ENCODE peak calls at places on chromosomes 7 and 10, in eight cellular contexts. Y is stomach, F is ovary, V is H1, E is transverse colon, L is tibial nerve, I is K562, S is suprapubic skin. X is an unnamed sample.

GRCh38 chr10:85458274-85458673 is 908.3 kb downstream of the GRID1 start:
- DNase-seq in E (no peak), S (no peak), V (no peak), I (no peak), Y (no peak), L (no peak), F (no peak), X (no peak)

GRCh38 chr10:12844796-12845524 is 156.6 kb downstream of the CCDC3 start:
- DNase-seq in Y (no peak), E (no peak), I (no peak), S (peak; percentile 28), V (no peak), L (no peak), F (no peak), X (peak; percentile 70)

GRCh38 chr10:69677914-69678654 is 48.0 kb downstream of the FAM241B start:
- DNase-seq in E (no peak), Y (no peak), S (no peak), V (no peak), I (no peak), F (no peak), L (no peak), X (no peak)

GRCh38 chr10:31906039-31906438 is 22.6 kb downstream of the ARHGAP12 start:
- DNase-seq in V (no peak), F (no peak), E (no peak), S (no peak), L (no peak), Y (no peak), I (no peak), X (no peak)

GRCh38 chr7:117937049-117937448 is 63.8 kb upstream of the CTTNBP2 start:
- DNase-seq in I (no peak), S (no peak), Y (no peak), F (no peak), V (no peak), L (no peak), E (no peak), X (no peak)

GRCh38 chr10:73950569-73950968 is 39.6 kb downstream of the PLAU start:
- DNase-seq in Y (no peak), F (peak; percentile 15), L (no peak), S (no peak), V (no peak), I (no peak), E (no peak), X (peak; percentile 41)

GRCh38 chr10:14560274-14560673 is 214.4 kb downstream of the FAM107B start:
- DNase-seq in V (no peak), S (no peak), I (no peak), L (no peak), Y (peak; percentile 60), F (no peak), E (no peak), X (no peak)

GRCh38 chr7:101108330-101108857 is 18.5 kb upstream of the SERPINE1 start:
- DNase-seq in Y (no peak), S (no peak), V (no peak), F (peak; percentile 81), L (no peak), E (no peak), I (no peak), X (no peak)

GRCh38 chr7:30778246-30779025 is 7.2 kb downstream of the MINDY4 start:
- DNase-seq in S (peak; percentile 60), E (no peak), L (no peak), F (no peak), Y (no peak), V (no peak), I (no peak), X (no peak)

GRCh38 chr7:128254470-128254869 is 13.4 kb downstream of the LEP start:
- DNase-seq in F (no peak), I (no peak), Y (no peak), V (no peak), S (no peak), E (no peak), L (no peak), X (no peak)

GRCh38 chr10:6072215-6072941 is 10.2 kb upstream of the IL2RA start:
- DNase-seq in V (no peak), F (no peak), E (no peak), S (no peak), I (no peak), Y (no peak), L (no peak), X (no peak)

GRCh38 chr10:6070647-6071046 is 8.5 kb upstream of the IL2RA start:
- DNase-seq in Y (no peak), E (no peak), V (no peak), L (no peak), F (no peak), I (no peak), S (no peak), X (no peak)

GRCh38 chr10:6077071-6077675 is 11.7 kb upstream of the RBM17 start:
- DNase-seq in F (no peak), S (no peak), V (no peak), Y (no peak), E (no peak), I (no peak), L (no peak), X (no peak)

GRCh38 chr10:6071181-6072175 is 9.3 kb upstream of the IL2RA start:
- DNase-seq in I (no peak), L (no peak), Y (peak; percentile 18), F (no peak), V (no peak), E (no peak), S (no peak), X (no peak)

DNA sequence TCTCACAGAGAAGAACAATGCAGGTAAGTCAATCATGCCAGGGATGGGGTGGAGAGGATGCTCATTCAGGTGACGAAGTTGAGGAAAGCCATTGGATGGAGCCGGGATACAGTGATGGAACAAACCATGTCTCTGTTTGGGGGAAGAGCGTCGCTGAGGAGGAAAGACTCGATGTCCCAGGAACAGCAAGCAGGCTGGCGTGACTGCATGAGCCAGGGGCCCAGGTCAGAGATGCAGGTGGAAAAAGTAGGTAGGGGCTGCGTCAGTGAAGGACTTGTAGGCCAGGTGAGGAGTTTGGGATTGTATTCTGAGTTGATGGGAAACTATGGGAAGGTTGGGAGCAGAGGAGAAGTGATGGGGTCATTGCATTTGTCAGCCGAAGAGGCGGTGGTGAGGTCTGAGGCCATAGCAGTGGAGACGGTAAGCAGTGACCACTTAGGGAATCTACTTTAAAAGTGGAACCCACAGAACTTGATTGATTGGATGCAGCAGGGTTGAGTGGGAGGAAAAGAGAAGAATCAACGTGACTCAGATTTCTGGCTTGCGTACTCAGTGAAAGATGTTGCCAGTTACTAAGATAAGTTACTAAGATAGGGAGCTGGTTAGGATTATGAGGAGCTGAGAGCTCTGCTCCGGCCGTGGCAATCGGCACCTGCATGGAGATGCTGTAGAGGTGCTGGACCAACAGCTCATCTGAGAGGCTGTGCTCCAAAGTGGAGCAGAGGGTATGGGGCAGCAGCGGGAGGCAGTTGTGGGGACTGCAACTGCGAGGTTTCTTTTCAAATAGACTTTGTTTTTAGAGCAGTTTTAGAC is 12.5 kb upstream of the IL2RA start:
- DNase-seq in L (no peak), Y (no peak), S (no peak), F (no peak), I (no peak), E (no peak), V (no peak), X (no peak)
- TF ChIP-seq EP300 in L (no peak), Y (no peak), S (no peak), F (no peak), I (no peak), E (no peak), V (no peak), X (no peak)

GRCh38 chr10:70913546-70914240 is 25.3 kb upstream of the PCBD1 start:
- DNase-seq in S (no peak), F (no peak), E (no peak), Y (no peak), V (no peak), I (no peak), L (no peak), X (no peak)
- H3K27me3 ChIP-seq in S (peaks cover 37% of the 10 kb centered on the region), F (no peaks in the 10 kb centered on the region), E (no peaks in the 10 kb centered on the region), Y (peaks cover 7% of the 10 kb centered on the region), V (no peaks in the 10 kb centered on the region), I (peaks cover 81% of the 10 kb centered on the region), L (no peaks in the 10 kb centered on the region), X (no peaks in the 10 kb centered on the region)

GRCh38 chr7:92745241-92745640 is 91.1 kb downstream of the CDK6 start:
- DNase-seq in Y (no peak), F (no peak), V (no peak), E (no peak), I (no peak), S (no peak), L (no peak), X (no peak)

GRCh38 chr7:92740134-92740533 is 96.2 kb downstream of the CDK6 start:
- DNase-seq in V (no peak), I (no peak), S (no peak), F (no peak), Y (no peak), L (no peak), E (no peak), X (no peak)

GRCh38 chr7:92740713-92741126 is 95.7 kb downstream of the CDK6 start:
- DNase-seq in S (no peak), Y (no peak), L (no peak), I (no peak), F (no peak), V (peak; percentile 39), E (no peak), X (no peak)

GRCh38 chr7:92739091-92739490 is 97.3 kb downstream of the CDK6 start:
- DNase-seq in S (no peak), F (no peak), I (no peak), E (no peak), L (no peak), Y (no peak), V (no peak), X (no peak)

GRCh38 chr7:92742186-92742585 is 94.2 kb downstream of the CDK6 start:
- DNase-seq in S (no peak), Y (no peak), L (no peak), I (no peak), F (no peak), V (no peak), E (no peak), X (no peak)
- TF ChIP-seq EP300 in S (no peak), Y (no peak), L (no peak), I (no peak), F (no peak), V (no peak), E (no peak), X (no peak)

DNA sequence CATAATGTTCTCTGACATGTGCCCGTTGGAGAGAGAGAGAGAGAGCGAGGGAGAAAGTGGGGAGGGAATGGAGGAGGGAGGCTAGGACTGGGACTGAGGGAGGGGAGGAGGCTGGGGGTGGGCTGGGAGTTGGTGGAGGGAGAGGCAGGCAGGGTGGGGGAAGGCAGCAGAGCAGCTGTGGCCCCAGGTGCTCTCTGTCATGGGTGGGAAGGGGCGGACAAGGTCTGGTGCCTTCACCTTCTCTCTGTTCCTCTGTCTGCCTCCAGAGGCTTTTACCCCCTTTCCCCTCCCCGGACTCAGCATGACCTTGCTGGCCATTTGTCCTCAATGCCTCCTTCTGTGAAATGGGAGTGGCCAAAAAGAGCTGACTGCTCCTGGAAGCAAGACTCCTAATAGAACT is 99.3 kb upstream of the PAX2 start:
- DNase-seq in Y (no peak), F (no peak), V (no peak), S (no peak), L (no peak), E (no peak), I (no peak), X (no peak)
- H3K27me3 ChIP-seq in Y (peaks cover 29% of the 10 kb centered on the region), F (no peaks in the 10 kb centered on the region), V (no peaks in the 10 kb centered on the region), S (peaks cover 98% of the 10 kb centered on the region), L (peaks cover 67% of the 10 kb centered on the region), E (peaks cover 67% of the 10 kb centered on the region), I (peaks cover 12% of the 10 kb centered on the region), X (no peaks in the 10 kb centered on the region)

GRCh38 chr10:9331583-9332008 is 1277.1 kb downstream of the GATA3 start:
- DNase-seq in S (no peak), Y (no peak), V (no peak), F (no peak), E (no peak), I (peak; percentile 36), L (no peak), X (no peak)
- TF ChIP-seq EP300 in S (no peak), Y (no peak), V (no peak), F (no peak), E (no peak), I (no peak), L (no peak), X (no peak)